ENCODE peak calls at places on chromosomes 11 and 22, in eight cellular contexts. H is body of pancreas, V is tibial nerve, I is sigmoid colon, D is vagina, X is IMR-90, B is Peyer's patch, K is transverse colon. W is an unnamed sample.

GRCh38 chr11:67261942-67262681 is 4.2 kb upstream of the GRK2 start:
- DNase-seq in I (peak), D (no peak), H (no peak), X (no peak), K (peak), V (no peak), B (peak), W (peak)

GRCh38 chr11:117045956-117046355 is 52.3 kb downstream of the SIK3 start:
- DNase-seq in X (no peak), D (no peak), B (no peak), V (no peak), I (no peak), K (no peak), H (no peak), W (no peak)

GRCh38 chr11:215581-216037 is 8.1 kb downstream of the RIC8A start:
- DNase-seq in H (no peak), B (no peak), D (no peak), K (no peak), X (no peak), I (peak), V (no peak), W (no peak)

GRCh38 chr22:24037851-24038765 is 27.0 kb downstream of the CABIN1 start:
- DNase-seq in X (no peak), K (no peak), I (no peak), B (no peak), D (no peak), H (no peak), V (no peak), W (no peak)

GRCh38 chr22:49365191-49365837 is 462.4 kb downstream of the BRD1 start:
- DNase-seq in H (no peak), K (no peak), V (no peak), B (no peak), I (peak), X (no peak), D (peak), W (no peak)

GRCh38 chr22:28450109-28450508 is 229.5 kb downstream of the TTC28 start:
- DNase-seq in I (no peak), B (no peak), X (peak), V (no peak), H (no peak), K (no peak), D (no peak), W (no peak)

GRCh38 chr22:47172771-47173534 is 410.5 kb downstream of the TBC1D22A start:
- DNase-seq in D (no peak), V (peak), B (no peak), K (peak), I (peak), X (no peak), H (no peak), W (peak)

GRCh38 chr11:134761361-134761760 is 349.3 kb upstream of the B3GAT1 start:
- DNase-seq in K (no peak), H (no peak), V (no peak), D (no peak), X (no peak), B (no peak), I (no peak), W (no peak)

GRCh38 chr22:24501366-24502005 is 6.4 kb downstream of the UPB1 start:
- DNase-seq in X (no peak), V (no peak), H (no peak), K (no peak), I (no peak), B (no peak), D (no peak), W (no peak)

GRCh38 chr22:24367841-24368240 is 59.6 kb upstream of the ADORA2A start:
- DNase-seq in K (no peak), I (no peak), D (no peak), B (no peak), V (no peak), H (no peak), X (peak), W (no peak)

GRCh38 chr22:42716221-42716620 is 4.4 kb downstream of the A4GALT start:
- DNase-seq in I (no peak), K (no peak), X (no peak), V (no peak), B (no peak), D (no peak), H (no peak), W (no peak)

GRCh38 chr11:1988667-1989317 is 8.8 kb downstream of the H19 start:
- DNase-seq in I (peak), K (no peak), X (no peak), H (no peak), B (no peak), V (no peak), D (no peak), W (peak)

GRCh38 chr11:130519128-130519932 is 70.9 kb downstream of the ADAMTS15 start:
- DNase-seq in B (no peak), D (no peak), V (no peak), K (no peak), I (no peak), X (no peak), H (no peak), W (no peak)

GRCh38 chr11:65301491-65302329 is 13.0 kb upstream of the CDC42EP2 start:
- DNase-seq in X (peak), K (peak), I (peak), B (no peak), D (no peak), V (no peak), H (no peak), W (peak)

GRCh38 chr22:25403284-25403606 is 161.2 kb upstream of the GRK3 start:
- DNase-seq in H (no peak), V (no peak), K (no peak), D (no peak), I (no peak), B (no peak), X (peak), W (no peak)

GRCh38 chr22:23675502-23676415 is 15.1 kb upstream of the RGL4 start:
- DNase-seq in H (peak), I (peak), K (peak), V (no peak), D (no peak), X (no peak), B (peak), W (peak)

GRCh38 chr22:24453853-24454252 is 26.5 kb downstream of the ADORA2A start:
- DNase-seq in B (no peak), I (no peak), D (no peak), K (no peak), V (no peak), H (no peak), X (no peak), W (no peak)

GRCh38 chr11:32332990-32333334 is 102.4 kb downstream of the WT1 start:
- DNase-seq in V (no peak), H (no peak), X (no peak), I (no peak), K (no peak), B (no peak), D (no peak), W (no peak)

GRCh38 chr11:45007011-45007410 is 56.3 kb upstream of the TP53I11 start:
- DNase-seq in D (no peak), H (no peak), B (no peak), K (no peak), I (no peak), X (no peak), V (no peak), W (no peak)

GRCh38 chr22:31400023-31400397 is 606 bp downstream of the DRG1 start:
- DNase-seq in H (no peak), I (no peak), K (peak), V (no peak), B (no peak), X (peak), D (no peak), W (no peak)

GRCh38 chr22:23080542-23081290 is 10.4 kb downstream of the GNAZ start:
- DNase-seq in D (no peak), X (no peak), K (no peak), B (no peak), H (no peak), I (no peak), V (no peak), W (no peak)

GRCh38 chr11:111406589-111406988 is 27.5 kb upstream of the POU2AF1 start:
- DNase-seq in X (no peak), K (no peak), B (no peak), I (no peak), V (no peak), D (no peak), H (no peak), W (no peak)

GRCh38 chr11:111407652-111408051 is 28.6 kb upstream of the POU2AF1 start:
- DNase-seq in X (no peak), D (no peak), V (no peak), I (no peak), B (no peak), H (no peak), K (no peak), W (no peak)

GRCh38 chr11:111403021-111403725 is 24.1 kb upstream of the POU2AF1 start:
- DNase-seq in B (no peak), I (no peak), K (no peak), D (no peak), X (no peak), V (no peak), H (no peak), W (no peak)

GRCh38 chr11:111405551-111405950 is 26.5 kb upstream of the POU2AF1 start:
- DNase-seq in D (no peak), B (no peak), H (no peak), I (no peak), V (no peak), X (no peak), K (no peak), W (no peak)

DNA sequence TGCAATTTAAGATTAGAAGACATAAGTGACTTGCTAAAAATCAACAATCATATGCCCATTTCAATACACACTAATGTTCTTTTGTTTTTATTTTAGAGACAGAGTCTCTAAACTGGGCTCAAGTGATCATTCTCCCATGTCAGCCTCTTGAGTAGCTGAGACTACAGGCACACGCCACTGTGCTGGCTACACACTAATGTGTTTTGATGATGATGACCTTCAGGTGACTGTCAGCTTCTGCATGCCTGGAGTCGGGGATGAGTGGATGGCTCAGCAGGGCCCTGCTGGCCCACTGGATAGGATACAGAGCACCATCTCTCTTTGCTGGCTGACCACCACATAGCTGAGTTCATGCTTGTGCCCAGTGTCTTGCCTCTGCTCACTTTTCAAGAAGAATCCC is 27.0 kb upstream of the POU2AF1 start:
- DNase-seq in H (no peak), D (no peak), V (no peak), I (no peak), B (no peak), K (no peak), X (no peak), W (no peak)
- H3K27ac ChIP-seq in H (no peak), D (no peak), V (no peak), I (no peak), B (no peak), K (no peak), X (no peak), W (no peak)

GRCh38 chr11:133467686-133468085 is 64.6 kb downstream of the OPCML start:
- DNase-seq in V (no peak), H (no peak), I (no peak), X (no peak), B (no peak), D (no peak), K (no peak), W (no peak)
- TF ChIP-seq POLR2A in V (no peak), H (no peak), I (no peak), X (no peak), B (no peak), D (no peak), K (no peak), W (no peak)

GRCh38 chr11:87451400-87451799 is 413.7 kb downstream of the TMEM135 start:
- DNase-seq in I (no peak), X (peak), V (no peak), K (no peak), H (no peak), B (no peak), D (no peak), W (no peak)

GRCh38 chr11:87456499-87456898 is 418.8 kb downstream of the TMEM135 start:
- DNase-seq in K (no peak), V (no peak), X (no peak), H (no peak), I (no peak), B (no peak), D (no peak), W (no peak)

GRCh38 chr11:87454246-87454645 is 416.5 kb downstream of the TMEM135 start:
- DNase-seq in X (peak), D (no peak), B (no peak), H (peak), I (no peak), V (no peak), K (peak), W (no peak)

GRCh38 chr11:87455180-87455579 is 417.4 kb downstream of the TMEM135 start:
- DNase-seq in B (no peak), H (no peak), X (no peak), K (no peak), I (no peak), V (no peak), D (no peak), W (no peak)

GRCh38 chr11:87453531-87454089 is 415.9 kb downstream of the TMEM135 start:
- DNase-seq in V (no peak), X (no peak), B (no peak), D (no peak), H (no peak), K (no peak), I (no peak), W (no peak)
- H3K27ac ChIP-seq in V (no peak), X (no peak), B (no peak), D (no peak), H (no peak), K (no peak), I (no peak), W (no peak)

DNA sequence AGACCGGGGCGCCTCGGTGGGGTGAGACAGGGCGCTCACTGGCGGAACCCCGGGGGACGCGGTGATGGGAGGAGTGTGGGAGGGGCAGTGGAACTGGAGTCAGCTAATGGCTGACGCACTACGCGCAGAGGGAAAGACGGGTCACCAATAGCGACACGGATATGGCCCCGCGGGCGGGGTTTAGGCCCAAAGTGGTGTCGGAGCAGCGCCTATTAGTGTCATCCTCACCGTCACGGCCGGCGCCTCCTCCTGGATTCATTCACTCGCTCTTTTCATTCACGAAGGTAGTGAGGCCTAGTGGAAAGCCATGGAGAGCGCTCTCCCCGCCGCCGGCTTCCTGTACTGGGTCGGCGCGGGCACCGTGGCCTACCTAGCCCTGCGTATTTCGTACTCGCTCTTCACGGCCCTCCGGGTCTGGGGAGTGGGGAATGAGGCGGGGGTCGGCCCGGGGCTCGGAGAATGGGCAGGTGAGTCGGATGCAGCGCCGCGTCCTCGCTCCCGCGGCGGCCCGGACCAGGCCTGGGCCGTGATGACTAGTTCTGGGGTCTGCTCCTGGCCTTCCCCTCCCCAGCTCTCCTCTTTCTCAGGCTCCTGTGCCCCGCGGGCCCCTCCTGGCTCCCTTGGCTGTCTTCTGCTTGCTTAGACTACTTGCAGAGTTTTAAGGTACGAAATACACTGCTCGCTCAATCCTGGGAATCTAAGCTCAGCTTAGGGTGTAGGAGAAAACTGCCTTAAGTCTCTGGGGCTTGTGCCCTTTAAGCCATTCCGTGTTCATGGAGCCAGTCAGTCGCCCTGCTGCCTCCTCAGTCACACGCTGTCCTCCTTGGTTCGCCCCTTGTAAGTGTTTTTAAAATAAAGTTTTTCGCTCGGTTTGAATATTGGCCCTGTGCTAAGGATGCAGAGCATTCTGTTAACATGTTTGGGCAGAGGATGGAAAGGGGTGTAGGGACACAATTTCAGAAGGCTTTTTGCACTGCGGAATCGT is at the start of gene HSD17B12:
- DNase-seq in K (peak), I (peak), D (peak), B (peak), X (peak), V (peak), H (peak), W (peak)
- TF ChIP-seq POLR2A in K (peak), I (peak), D (peak), B (peak), X (peak), V (peak), H (peak), W (peak)

GRCh38 chr11:125374398-125374797 is 121.7 kb downstream of the FEZ1 start:
- DNase-seq in K (no peak), D (no peak), V (no peak), X (no peak), H (no peak), I (no peak), B (peak), W (no peak)
- H3K27ac ChIP-seq in K (no peak), D (no peak), V (no peak), X (no peak), H (peak), I (no peak), B (no peak), W (no peak)